ENCODE peak calls at places on chromosomes 3 and 15, in ten cellular contexts. U is body of pancreas, J is heart left ventricle, T is ovary, C is HFF-Myc, F is IMR-90, N is mammary epithelial cell, D is fibroblast of the aortic adventitia, V is AG04450, M is HCT116. Z is an unnamed sample.

GRCh38 chr3:36476274-36476942 is 96.1 kb downstream of the STAC start:
- DNase-seq in U (no peak), V (no peak), N (no peak), D (peak), C (no peak), T (no peak), J (no peak), M (no peak), F (no peak), Z (no peak)

GRCh38 chr3:23761440-23761896 is 44.3 kb upstream of the UBE2E1 start:
- DNase-seq in V (no peak), M (peak), U (no peak), J (no peak), N (peak), T (no peak), F (peak), D (peak), C (no peak), Z (peak)

GRCh38 chr15:63056843-63057242 is 14.3 kb downstream of the TPM1 start:
- DNase-seq in N (no peak), C (no peak), V (peak), F (peak), T (peak), D (peak), M (no peak), J (peak), U (no peak), Z (no peak)

GRCh38 chr3:72270072-72270611 is 485.2 kb upstream of the PROK2 start:
- DNase-seq in N (peak), D (peak), T (peak), V (peak), M (peak), J (peak), F (peak), C (peak), U (peak), Z (peak)

GRCh38 chr15:28786521-28786920 is 61.9 kb downstream of the GOLGA6L7 start:
- DNase-seq in C (no peak), D (peak), F (no peak), N (no peak), T (no peak), M (no peak), J (no peak), V (no peak), U (no peak), Z (peak)

GRCh38 chr3:27680517-27681246 is 41.4 kb downstream of the EOMES start:
- DNase-seq in V (no peak), J (no peak), M (no peak), F (no peak), C (no peak), D (no peak), T (no peak), U (no peak), N (no peak), Z (no peak)

GRCh38 chr15:90859234-90860131 is 8.9 kb upstream of the FURIN start:
- DNase-seq in M (no peak), F (no peak), T (no peak), D (no peak), U (peak), C (no peak), J (no peak), V (no peak), N (no peak), Z (no peak)

GRCh38 chr15:100863406-100864198 is 16.0 kb upstream of the ALDH1A3 start:
- DNase-seq in D (peak), N (no peak), T (no peak), F (peak), U (peak), V (peak), C (no peak), J (peak), M (no peak), Z (peak)

GRCh38 chr3:140274429-140274828 is 339.4 kb downstream of the CLSTN2 start:
- DNase-seq in F (no peak), T (no peak), J (no peak), D (no peak), U (no peak), N (no peak), C (no peak), V (no peak), M (no peak), Z (no peak)

GRCh38 chr3:148646126-148646660 is 51.5 kb upstream of the AGTR1 start:
- DNase-seq in J (no peak), C (no peak), N (no peak), D (peak), M (no peak), F (peak), T (no peak), U (no peak), V (no peak), Z (peak)

GRCh38 chr15:71761649-71762048 is 48.7 kb upstream of the NR2E3 start:
- DNase-seq in J (peak), F (peak), M (peak), C (peak), T (no peak), N (peak), U (no peak), V (peak), D (peak), Z (peak)

GRCh38 chr3:42736531-42736930 is 33.9 kb upstream of the HHATL start:
- DNase-seq in J (no peak), V (no peak), F (no peak), C (no peak), N (no peak), T (no peak), D (no peak), M (no peak), U (no peak), Z (no peak)

GRCh38 chr3:140845878-140846277 is 95.8 kb upstream of the SLC25A36 start:
- DNase-seq in J (no peak), U (no peak), N (no peak), D (no peak), T (no peak), F (no peak), V (no peak), C (no peak), M (no peak), Z (no peak)

GRCh38 chr3:113212155-113212844 is 943 bp downstream of the BOC start:
- DNase-seq in J (peak), V (no peak), M (no peak), C (no peak), F (no peak), N (peak), T (peak), D (peak), U (peak), Z (peak)

GRCh38 chr3:85360742-85361387 is 402.1 kb downstream of the CADM2 start:
- DNase-seq in N (peak), D (no peak), M (no peak), V (no peak), C (no peak), T (no peak), F (peak), J (no peak), U (peak), Z (peak)

GRCh38 chr3:12154151-12154550 is 4.6 kb downstream of the TIMP4 start:
- DNase-seq in F (peak), J (no peak), M (no peak), C (no peak), U (no peak), V (no peak), N (no peak), D (peak), T (no peak), Z (peak)

GRCh38 chr3:126703512-126704493 is at the start of gene CHCHD6:
- DNase-seq in T (peak), C (peak), J (peak), D (peak), F (peak), V (peak), M (peak), U (peak), N (peak), Z (peak)
- TF ChIP-seq CTCF in T (no peak), C (peak), J (no peak), D (no peak), F (no peak), V (peak), M (peak), U (peak), N (no peak), Z (peak)

DNA sequence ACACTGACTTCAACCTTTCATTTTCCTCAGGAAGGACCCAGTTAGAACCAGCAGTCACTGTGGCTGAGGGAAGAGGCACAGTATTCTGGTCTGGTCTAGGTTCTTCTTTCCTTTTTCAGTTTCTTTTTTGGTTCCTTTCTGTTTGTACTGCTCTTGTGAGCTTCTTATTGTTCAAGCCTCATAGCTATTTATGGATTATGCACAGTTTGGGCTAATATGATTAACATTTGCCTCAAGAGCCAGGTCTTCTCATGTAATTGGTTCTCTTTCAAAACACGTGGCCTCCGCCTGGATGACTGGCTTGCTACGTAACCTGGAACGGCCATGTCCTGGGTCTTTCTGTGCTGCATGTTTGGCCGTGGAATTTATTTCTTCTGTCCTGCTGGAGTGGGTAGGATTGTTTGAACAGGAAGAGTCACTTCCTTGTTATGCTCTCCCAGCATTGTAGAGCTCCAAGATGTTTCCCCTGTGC is 43.3 kb downstream of the RBMS3 start:
- DNase-seq in N (peak), F (peak), J (peak), C (no peak), T (peak), D (peak), V (no peak), U (peak), M (no peak), Z (peak)
- H3K4me3 ChIP-seq in N (no peak), F (peak), J (peak), C (no peak), T (peak), D (peak), V (no peak), U (no peak), M (no peak), Z (no peak)

DNA sequence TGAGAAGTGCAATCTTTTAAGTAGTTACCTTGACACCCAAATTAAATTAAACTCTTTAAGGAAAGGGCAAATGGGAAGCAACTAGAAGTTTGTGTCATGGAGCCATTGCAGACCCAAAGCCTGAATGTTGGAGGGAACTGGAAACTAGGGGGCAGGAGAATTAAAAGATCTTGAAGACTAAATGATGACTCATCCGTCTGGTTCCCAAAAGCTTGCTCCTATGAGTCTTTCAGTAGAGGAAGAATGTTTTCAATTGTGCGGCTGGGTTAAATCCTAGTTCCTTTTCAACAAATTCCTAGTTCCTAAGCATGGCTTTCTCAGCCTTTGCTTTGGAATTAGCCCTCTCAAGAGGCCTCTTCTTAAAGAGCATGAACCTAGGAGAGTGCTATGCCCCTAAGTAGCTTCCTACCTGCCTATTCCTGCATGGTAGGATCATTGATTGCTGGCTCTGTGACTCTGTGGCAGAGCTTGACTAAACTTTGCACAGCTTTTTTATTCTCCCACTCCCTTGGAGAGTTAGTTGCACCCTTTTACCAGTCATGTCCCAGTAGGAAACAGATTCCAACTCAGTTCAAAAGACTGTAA is 17.7 kb downstream of the CLEC3B start:
- DNase-seq in U (no peak), N (peak), T (no peak), V (peak), C (peak), D (peak), J (no peak), M (no peak), F (peak), Z (peak)
- TF ChIP-seq CTCF in U (no peak), N (peak), T (no peak), V (peak), C (peak), D (peak), J (no peak), M (no peak), F (peak), Z (peak)

GRCh38 chr3:152229692-152230091 is 39.0 kb upstream of the MBNL1 start:
- DNase-seq in F (no peak), J (no peak), C (no peak), M (no peak), N (no peak), U (no peak), D (no peak), T (no peak), V (no peak), Z (no peak)
- H3K4me3 ChIP-seq in F (no peak), J (no peak), C (no peak), M (no peak), N (no peak), U (no peak), D (no peak), T (no peak), V (no peak), Z (no peak)

GRCh38 chr3:31725568-31725967 is 192.8 kb downstream of the STT3B start:
- DNase-seq in N (no peak), C (no peak), D (no peak), J (no peak), U (no peak), V (no peak), M (no peak), F (no peak), T (no peak), Z (no peak)

GRCh38 chr3:31721709-31722108 is 189.0 kb downstream of the STT3B start:
- DNase-seq in T (no peak), D (no peak), C (no peak), N (no peak), J (no peak), F (peak), U (no peak), M (no peak), V (peak), Z (no peak)

GRCh38 chr3:31725976-31726375 is 193.3 kb downstream of the STT3B start:
- DNase-seq in M (no peak), C (no peak), N (no peak), T (no peak), D (no peak), V (no peak), U (no peak), J (no peak), F (no peak), Z (no peak)

GRCh38 chr3:31724144-31724543 is 191.4 kb downstream of the STT3B start:
- DNase-seq in C (no peak), F (no peak), U (no peak), V (no peak), J (no peak), N (no peak), M (no peak), D (no peak), T (no peak), Z (no peak)

DNA sequence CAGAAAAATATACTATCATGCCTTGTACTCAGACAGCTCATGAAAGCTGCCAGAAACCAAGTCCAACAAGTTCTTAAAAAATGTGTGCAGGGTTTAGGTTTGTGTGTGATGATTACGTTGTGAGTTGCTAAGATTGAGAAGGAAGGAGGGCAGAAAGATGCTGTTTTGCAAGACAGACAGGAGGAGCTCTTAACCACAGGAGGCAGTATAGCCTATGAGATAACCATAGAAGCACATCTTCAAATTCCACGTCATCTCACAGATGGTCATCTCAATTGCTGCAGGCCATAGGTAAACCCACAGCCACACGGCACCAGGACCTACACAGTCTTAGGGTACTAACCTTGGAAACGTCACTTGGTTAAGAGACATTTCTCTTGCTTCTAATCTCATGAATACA is 192.0 kb downstream of the STT3B start:
- DNase-seq in N (peak), D (peak), M (no peak), U (no peak), T (no peak), J (no peak), V (peak), F (peak), C (no peak), Z (peak)
- TF ChIP-seq CTCF in N (peak), D (peak), M (peak), U (no peak), T (no peak), J (no peak), V (peak), F (peak), C (peak), Z (peak)

GRCh38 chr15:81295466-81296145 is 28.3 kb downstream of the STARD5 start:
- DNase-seq in U (no peak), F (no peak), M (no peak), D (no peak), V (no peak), C (no peak), T (no peak), N (no peak), J (no peak), Z (no peak)

GRCh38 chr15:81296673-81297072 is 27.3 kb downstream of the STARD5 start:
- DNase-seq in D (no peak), U (no peak), J (peak), T (no peak), M (no peak), N (no peak), F (no peak), C (no peak), V (no peak), Z (no peak)

GRCh38 chr15:81297580-81298575 is 26.1 kb downstream of the STARD5 start:
- DNase-seq in M (no peak), C (no peak), V (no peak), F (no peak), U (no peak), N (no peak), T (no peak), J (no peak), D (no peak), Z (no peak)

GRCh38 chr15:81297147-81297572 is 26.8 kb downstream of the STARD5 start:
- DNase-seq in D (peak), F (peak), N (peak), C (no peak), V (no peak), U (no peak), M (peak), T (no peak), J (no peak), Z (no peak)

DNA sequence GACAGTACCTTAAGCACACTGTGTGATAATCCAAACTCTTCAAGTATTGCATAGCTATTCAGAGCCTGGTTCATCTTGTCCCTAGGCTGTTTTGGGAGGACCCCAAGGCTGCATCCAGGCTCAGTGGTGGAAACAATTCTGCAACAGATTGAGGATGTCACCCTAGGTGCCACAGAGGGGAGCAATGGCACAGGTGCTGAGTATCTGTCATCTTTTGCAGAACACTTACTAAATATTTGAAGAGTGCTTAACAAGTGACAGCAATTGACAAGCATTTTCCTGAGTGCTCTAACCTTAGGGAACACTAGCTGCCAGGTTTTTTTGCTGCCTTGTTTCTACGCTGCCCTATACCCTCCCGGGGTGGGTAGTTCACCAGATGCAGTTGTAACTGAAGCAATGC is 27.7 kb downstream of the STARD5 start:
- DNase-seq in N (no peak), D (no peak), T (no peak), C (no peak), F (no peak), V (no peak), J (no peak), U (no peak), M (no peak), Z (no peak)
- H3K4me3 ChIP-seq in N (no peak), D (no peak), T (no peak), C (no peak), F (no peak), V (no peak), J (no peak), U (no peak), M (no peak), Z (no peak)

GRCh38 chr15:77851086-77851485 is 218.4 kb upstream of the LINGO1 start:
- DNase-seq in F (no peak), T (no peak), D (no peak), C (no peak), U (no peak), V (no peak), M (no peak), J (no peak), N (no peak), Z (no peak)

GRCh38 chr15:77852241-77853007 is 219.7 kb upstream of the LINGO1 start:
- DNase-seq in U (no peak), T (no peak), J (no peak), D (no peak), N (no peak), V (no peak), F (no peak), C (no peak), M (no peak), Z (no peak)

GRCh38 chr15:77853910-77854309 is 221.2 kb upstream of the LINGO1 start:
- DNase-seq in N (no peak), T (no peak), F (no peak), V (no peak), U (no peak), M (no peak), J (no peak), C (no peak), D (no peak), Z (no peak)

GRCh38 chr15:77853008-77853328 is 220.3 kb upstream of the LINGO1 start:
- DNase-seq in C (no peak), M (no peak), F (no peak), T (no peak), D (no peak), J (no peak), U (no peak), V (no peak), N (no peak), Z (no peak)

DNA sequence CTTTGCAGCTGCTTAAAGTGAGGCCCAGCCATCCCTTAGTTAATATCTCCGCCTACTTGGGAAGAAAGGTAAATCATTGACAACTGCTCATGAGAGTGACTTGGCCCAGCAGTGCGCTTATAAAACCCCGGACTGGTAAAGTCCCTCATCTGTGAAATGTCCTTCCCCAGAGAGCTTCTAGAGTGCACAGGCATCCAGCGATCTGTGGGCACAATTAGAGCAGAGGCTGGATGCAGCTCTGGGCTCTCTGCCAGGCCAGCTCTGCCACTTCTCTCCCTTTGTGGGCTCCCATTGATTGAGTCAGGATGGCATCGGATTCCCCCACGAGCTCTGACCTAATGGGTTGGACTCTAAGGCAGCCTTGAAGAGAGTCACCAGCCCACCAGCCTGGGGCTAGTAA is 219.0 kb upstream of the LINGO1 start:
- DNase-seq in J (no peak), V (no peak), D (no peak), M (no peak), C (no peak), T (no peak), U (no peak), F (no peak), N (no peak), Z (no peak)
- TF ChIP-seq CTCF in J (no peak), V (no peak), D (no peak), M (no peak), C (no peak), T (no peak), U (no peak), F (no peak), N (no peak), Z (no peak)

DNA sequence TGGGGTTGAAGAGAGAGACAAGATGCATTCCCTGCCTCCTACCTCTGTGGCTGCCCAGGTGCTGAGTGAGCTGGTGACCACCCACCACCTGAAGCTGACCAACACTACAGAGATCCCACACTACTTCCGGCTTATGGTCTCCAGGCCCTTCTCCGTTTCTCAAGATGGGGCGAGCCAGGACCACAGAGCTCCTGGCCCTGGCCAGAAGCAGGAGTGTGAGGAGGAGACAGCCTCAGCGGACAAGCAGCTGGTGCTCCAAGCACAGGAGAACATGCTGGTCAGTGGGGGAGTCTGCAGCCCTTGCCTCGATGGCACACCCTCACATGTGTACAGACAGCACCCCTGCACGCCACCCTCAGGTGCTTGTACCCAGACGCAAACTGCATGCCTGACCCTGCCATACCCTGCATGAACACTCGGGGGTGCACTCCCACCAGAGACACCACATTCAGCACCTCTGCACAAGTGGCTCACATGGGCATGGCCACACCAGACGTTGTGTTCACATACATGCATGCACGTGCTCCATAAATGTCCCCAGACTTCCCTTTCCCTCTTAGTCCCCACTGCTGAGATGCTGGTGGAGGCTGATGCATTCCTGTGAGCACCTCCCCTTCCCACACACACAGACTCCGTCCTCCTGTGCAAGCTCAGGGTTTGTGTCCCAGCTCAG is 19.0 kb downstream of the ACAA1 start:
- DNase-seq in T (no peak), N (peak), F (peak), M (peak), V (peak), U (peak), C (peak), J (peak), D (peak), Z (peak)
- H3K4me3 ChIP-seq in T (no peak), N (no peak), F (no peak), M (no peak), V (no peak), U (no peak), C (no peak), J (no peak), D (no peak), Z (no peak)